ENCODE peak calls at places on chromosomes 11 and 22, in eight cellular contexts. R is activated T-helper 1 cell treated with anti-CD3 and anti-CD28 coated beads, Interleukin-2, amount 50 U/mL, for 16 hours; H is left lung; V is amniotic stem cell; Y is T-helper 1 cell; M is NCI-H1436 treated with DMSO at 0.1 percent for 48 hours; I is activated CD4-positive, alpha-beta T cell treated with anti-CD3 and anti-CD28 coated beads for 24 hours; J is A549. Q is an unnamed sample.

GRCh38 chr11:17974246-17974645 is 38.6 kb downstream of the SERGEF start:
- DNase-seq in H (no peak), V (no peak), Y (no peak), I (no peak), R (no peak), M (no peak), J (no peak), Q (no peak)

GRCh38 chr11:46050652-46051051 is 70.6 kb downstream of the PHF21A start:
- DNase-seq in J (no peak), Y (no peak), V (no peak), R (no peak), H (no peak), I (no peak), M (no peak), Q (no peak)

GRCh38 chr11:134584706-134585445 is 172.8 kb upstream of the B3GAT1 start:
- DNase-seq in R (no peak), M (no peak), H (no peak), V (no peak), Y (no peak), J (no peak), I (no peak), Q (no peak)

GRCh38 chr11:120294096-120294495 is 31.0 kb upstream of the TLCD5 start:
- DNase-seq in H (no peak), V (no peak), M (no peak), Y (no peak), R (no peak), I (no peak), J (no peak), Q (no peak)

GRCh38 chr11:96199563-96200025 is 143.4 kb downstream of the MAML2 start:
- DNase-seq in H (no peak), M (no peak), Y (no peak), R (peak; percentile 28), I (peak; percentile 29), V (no peak), J (no peak), Q (no peak)

GRCh38 chr22:27122561-27122960 is 465.2 kb downstream of the MIAT start:
- DNase-seq in V (no peak), I (no peak), M (no peak), Y (no peak), J (no peak), H (no peak), R (no peak), Q (no peak)

GRCh38 chr11:69211540-69212120 is 55.9 kb downstream of the SMIM38 start:
- DNase-seq in M (no peak), R (no peak), Y (no peak), J (no peak), H (no peak), I (no peak), V (no peak), Q (no peak)

GRCh38 chr11:75337195-75337654 is 14.2 kb downstream of the ARRB1 start:
- DNase-seq in J (peak; percentile 50), M (no peak), V (no peak), I (no peak), H (peak; percentile 71), R (no peak), Y (no peak), Q (no peak)

GRCh38 chr11:119797736-119798135 is 68.7 kb upstream of the NECTIN1 start:
- DNase-seq in I (no peak), Y (no peak), J (no peak), V (no peak), H (no peak), M (no peak), R (no peak), Q (no peak)

GRCh38 chr11:33542921-33543320 is 157.7 kb downstream of the C11orf91 start:
- DNase-seq in V (no peak), Y (no peak), I (peak; percentile 14), H (peak; percentile 40), R (no peak), M (no peak), J (peak; percentile 55), Q (no peak)

GRCh38 chr11:47466701-47467250 is 17.8 kb upstream of the RAPSN start:
- DNase-seq in R (no peak), J (no peak), I (no peak), H (no peak), V (no peak), M (no peak), Y (no peak), Q (no peak)

GRCh38 chr11:66188580-66188979 is 79.9 kb upstream of the RAB1B start:
- DNase-seq in Y (no peak), V (peak; percentile 33), J (no peak), H (no peak), I (no peak), R (no peak), M (no peak), Q (peak; percentile 7)

GRCh38 chr11:70536051-70536877 is 137.9 kb downstream of the CTTN start:
- DNase-seq in R (no peak), V (no peak), M (no peak), J (no peak), I (no peak), Y (no peak), H (peak; percentile 21), Q (no peak)

GRCh38 chr11:65112551-65113360 is 1.1 kb downstream of the TM7SF2 start:
- DNase-seq in V (no peak), M (no peak), I (peak; percentile 61), J (peak; percentile 53), H (no peak), R (peak; percentile 67), Y (peak; percentile 53), Q (no peak)

GRCh38 chr11:114447444-114447843 is 8.2 kb downstream of the REXO2 start:
- DNase-seq in J (no peak), V (no peak), M (no peak), Y (no peak), H (no peak), I (no peak), R (no peak), Q (no peak)

GRCh38 chr11:3000032-3000961 is 8.2 kb upstream of the NAP1L4 start:
- DNase-seq in Y (no peak), I (no peak), M (no peak), R (no peak), H (peak; percentile 59), V (no peak), J (no peak), Q (no peak)

GRCh38 chr11:78451371-78452150 is 33.9 kb upstream of the GAB2 start:
- DNase-seq in J (no peak), R (no peak), H (no peak), I (no peak), Y (no peak), M (no peak), V (no peak), Q (no peak)

GRCh38 chr11:134469627-134470026 is 57.6 kb upstream of the B3GAT1 start:
- DNase-seq in R (no peak), H (no peak), V (no peak), I (no peak), J (peak; percentile 4), M (no peak), Y (no peak), Q (no peak)

GRCh38 chr22:38953577-38954413 is 3.6 kb upstream of the APOBEC3A start:
- DNase-seq in J (peak; percentile 65), I (peak; percentile 62), V (no peak), M (no peak), H (peak; percentile 61), Y (no peak), R (peak; percentile 43), Q (no peak)

GRCh38 chr11:1868056-1868635 is 15.3 kb downstream of the LSP1 start:
- DNase-seq in V (no peak), H (no peak), J (no peak), R (no peak), Y (no peak), M (no peak), I (no peak), Q (no peak)

GRCh38 chr11:126115820-126116319 is 53.2 kb upstream of the CDON start:
- DNase-seq in I (no peak), R (no peak), Y (no peak), M (peak; percentile 55), H (peak; percentile 82), J (peak; percentile 82), V (peak; percentile 52), Q (peak; percentile 87)

GRCh38 chr11:120613264-120614226 is 102.0 kb downstream of the GRIK4 start:
- DNase-seq in M (no peak), J (no peak), Y (no peak), H (no peak), I (no peak), R (no peak), V (no peak), Q (no peak)

GRCh38 chr11:97902828-97903227 is 1117.9 kb upstream of the CNTN5 start:
- DNase-seq in V (no peak), R (no peak), I (no peak), H (no peak), M (no peak), Y (no peak), J (no peak), Q (no peak)

GRCh38 chr22:45638197-45638596 is 33.4 kb upstream of the ATXN10 start:
- DNase-seq in Y (no peak), I (no peak), R (no peak), J (peak; percentile 90), M (no peak), V (no peak), H (no peak), Q (no peak)

GRCh38 chr22:39308614-39309363 is 10.6 kb downstream of the RPL3 start:
- DNase-seq in J (peak; percentile 78), M (no peak), V (peak; percentile 92), Y (no peak), H (peak; percentile 80), R (no peak), I (no peak), Q (peak; percentile 81)

GRCh38 chr11:69744435-69744834 is 30.7 kb downstream of the FGF4 start:
- DNase-seq in H (no peak), V (no peak), I (no peak), R (no peak), M (no peak), Y (no peak), J (peak; percentile 16), Q (peak; percentile 4)

GRCh38 chr11:94948070-94948617 is 25.2 kb downstream of the CWC15 start:
- DNase-seq in R (no peak), J (no peak), H (no peak), Y (no peak), M (no peak), V (no peak), I (no peak), Q (peak; percentile 63)

GRCh38 chr11:95042906-95043305 is 6.3 kb upstream of the KDM4F start:
- DNase-seq in J (no peak), R (no peak), M (no peak), V (no peak), Y (no peak), I (no peak), H (no peak), Q (no peak)

GRCh38 chr11:134497586-134497985 is 85.5 kb upstream of the B3GAT1 start:
- DNase-seq in H (peak; percentile 20), I (no peak), M (no peak), V (no peak), R (no peak), J (no peak), Y (no peak), Q (no peak)

GRCh38 chr11:3922056-3922455 is 66.6 kb downstream of the STIM1 start:
- DNase-seq in R (no peak), V (no peak), M (no peak), J (no peak), Y (no peak), H (no peak), I (no peak), Q (no peak)

GRCh38 chr11:69044111-69045013 is 4.4 kb upstream of the TPCN2 start:
- DNase-seq in J (peak; percentile 84), V (peak; percentile 6), R (no peak), M (no peak), Y (no peak), I (no peak), H (peak; percentile 74), Q (peak; percentile 27)

GRCh38 chr22:29385748-29386147 is 2.6 kb downstream of the AP1B1 start:
- DNase-seq in I (no peak), J (no peak), H (peak; percentile 45), M (no peak), Y (no peak), R (no peak), V (no peak), Q (no peak)

GRCh38 chr11:113436672-113437252 is 38.4 kb downstream of the DRD2 start:
- DNase-seq in Y (no peak), M (no peak), J (no peak), I (no peak), R (no peak), H (no peak), V (no peak), Q (no peak)

GRCh38 chr22:38861170-38861874 is 10.7 kb downstream of the CBX6 start:
- DNase-seq in Y (no peak), M (no peak), H (no peak), J (no peak), I (no peak), V (no peak), R (no peak), Q (no peak)

Q was measured in AG09319.